ENCODE peak calls at places on chromosomes 6 and 20, in six cellular contexts. P is OCI-LY7; X is nephron progenitor cell; A is activated CD4-positive, alpha-beta T cell treated with anti-CD3 and anti-CD28 coated beads, Interleukin-2, amount 50 U/mL, for 1 hour; F is small intestine; E is activated naive CD4-positive, alpha-beta T cell. O is an unnamed sample.

GRCh38 chr6:157287923-157288322 is 35.4 kb downstream of the TMEM242 start:
- DNase-seq in P (no peak), X (no peak), A (no peak), F (no peak), E (no peak), O (no peak)

GRCh38 chr6:154529957-154530356 is 19.5 kb upstream of the CNKSR3 start:
- DNase-seq in P (no peak), X (no peak), A (no peak), F (peak), E (no peak), O (no peak)

GRCh38 chr6:163935158-163935762 is 520.7 kb downstream of the QKI start:
- DNase-seq in P (no peak), X (no peak), A (no peak), F (no peak), E (no peak), O (no peak)

GRCh38 chr6:141490982-141491381 is 641.7 kb upstream of the GJE1 start:
- DNase-seq in P (no peak), X (no peak), A (no peak), F (no peak), E (no peak), O (no peak)

GRCh38 chr6:11354019-11354418 is 121.6 kb upstream of the NEDD9 start:
- DNase-seq in P (no peak), X (no peak), A (peak), F (no peak), E (peak), O (no peak)

GRCh38 chr6:13454286-13455221 is 32.8 kb downstream of the GFOD1 start:
- DNase-seq in P (peak), X (no peak), A (peak), F (peak), E (peak), O (peak)

GRCh38 chr6:104506429-104506828 is 353.3 kb downstream of the HACE1 start:
- DNase-seq in P (no peak), X (no peak), A (no peak), F (no peak), E (no peak), O (no peak)

GRCh38 chr6:170262481-170263088 is 28.3 kb downstream of the DLL1 start:
- DNase-seq in P (no peak), X (no peak), A (no peak), F (no peak), E (no peak), O (no peak)

GRCh38 chr20:23086931-23087411 is 847 bp upstream of the CD93 start:
- DNase-seq in P (no peak), X (no peak), A (no peak), F (no peak), E (no peak), O (no peak)

GRCh38 chr6:87815449-87815848 is 113.4 kb upstream of the AKIRIN2 start:
- DNase-seq in P (no peak), X (no peak), A (no peak), F (no peak), E (no peak), O (no peak)

GRCh38 chr6:84220809-84221409 is 6.5 kb downstream of the CEP162 start:
- DNase-seq in P (peak), X (no peak), A (no peak), F (peak), E (no peak), O (peak)

GRCh38 chr20:51938557-51939324 is 136.4 kb upstream of the SALL4 start:
- DNase-seq in P (no peak), X (no peak), A (no peak), F (no peak), E (no peak), O (no peak)

GRCh38 chr20:62791301-62792181 is 4.7 kb upstream of the MRGBP start:
- DNase-seq in P (peak), X (peak), A (peak), F (peak), E (peak), O (peak)

GRCh38 chr6:84428300-84428907 is 201.0 kb upstream of the CEP162 start:
- DNase-seq in P (peak), X (peak), A (no peak), F (peak), E (no peak), O (peak)

GRCh38 chr6:137709424-137710281 is 157.4 kb upstream of the TNFAIP3 start:
- DNase-seq in P (no peak), X (no peak), A (no peak), F (no peak), E (no peak), O (peak)

GRCh38 chr20:45354423-45355208 is 6.4 kb upstream of the SDC4 start:
- DNase-seq in P (no peak), X (no peak), A (no peak), F (no peak), E (no peak), O (no peak)

GRCh38 chr6:15628499-15629131 is 34.2 kb downstream of the DTNBP1 start:
- DNase-seq in P (no peak), X (no peak), A (no peak), F (no peak), E (no peak), O (no peak)

GRCh38 chr6:87656857-87657256 is 45.2 kb downstream of the AKIRIN2 start:
- DNase-seq in P (peak), X (no peak), A (no peak), F (no peak), E (no peak), O (peak)

GRCh38 chr20:53755733-53756523 is 162.3 kb upstream of the ZNF217 start:
- DNase-seq in P (no peak), X (no peak), A (no peak), F (no peak), E (no peak), O (no peak)

GRCh38 chr20:36593347-36593746 is 12.2 kb upstream of the RAB5IF start:
- DNase-seq in P (no peak), X (no peak), A (no peak), F (no peak), E (no peak), O (no peak)

GRCh38 chr20:46083101-46083500 is 6.7 kb downstream of the NCOA5 start:
- DNase-seq in P (no peak), X (no peak), A (no peak), F (no peak), E (no peak), O (no peak)

GRCh38 chr6:99019341-99019740 is 71.6 kb upstream of the FBXL4 start:
- DNase-seq in P (no peak), X (no peak), A (no peak), F (no peak), E (no peak), O (no peak)

GRCh38 chr20:38156888-38157634 is 8.0 kb downstream of the TGM2 start:
- DNase-seq in P (no peak), X (no peak), A (no peak), F (no peak), E (no peak), O (no peak)

GRCh38 chr6:21842875-21843274 is 249.3 kb downstream of the SOX4 start:
- DNase-seq in P (no peak), X (no peak), A (no peak), F (no peak), E (no peak), O (no peak)

O was measured in GM12865.